ENCODE peak calls at places on chromosomes 11 and 22, in nine cellular contexts. S is lung microvascular endothelial cell, B is posterior cingulate gyrus, J is NAMALWA, Y is substantia nigra, P is AG04450, T is Kasumi-1, O is RWPE1, U is HFFc6. M is an unnamed sample.

GRCh38 chr11:89498845-89499448 is 7.8 kb upstream of the NOX4 start:
- DNase-seq in S (no peak), B (no peak), J (peak), Y (no peak), P (no peak), T (peak), O (no peak), U (no peak), M (no peak)

GRCh38 chr22:50104149-50104548 is 14.3 kb downstream of the MOV10L1 start:
- DNase-seq in S (no peak), B (no peak), J (no peak), Y (no peak), P (no peak), T (no peak), O (no peak), U (no peak), M (no peak)

GRCh38 chr22:38347181-38347943 is 30.1 kb upstream of the CSNK1E start:
- DNase-seq in S (no peak), B (no peak), J (no peak), Y (no peak), P (no peak), T (no peak), O (no peak), U (no peak), M (no peak)

GRCh38 chr22:42621505-42622002 is 6.9 kb upstream of the POLDIP3 start:
- DNase-seq in S (peak), B (peak), J (peak), Y (peak), P (no peak), T (peak), O (peak), U (peak), M (no peak)

GRCh38 chr22:36238348-36239149 is 778 bp downstream of the APOL2 start:
- DNase-seq in S (no peak), B (no peak), J (peak), Y (no peak), P (no peak), T (no peak), O (no peak), U (no peak), M (no peak)

GRCh38 chr11:84384637-84385227 is 1098.6 kb upstream of the CCDC90B start:
- DNase-seq in S (peak), B (peak), J (peak), Y (peak), P (peak), T (peak), O (peak), U (peak), M (peak)

GRCh38 chr11:133784359-133784758 is 61.0 kb downstream of the SPATA19 start:
- DNase-seq in S (no peak), B (no peak), J (no peak), Y (no peak), P (no peak), T (no peak), O (no peak), U (no peak), M (no peak)

GRCh38 chr11:563066-563811 is 2.5 kb downstream of the RASSF7 start:
- DNase-seq in S (no peak), B (no peak), J (no peak), Y (no peak), P (no peak), T (no peak), O (no peak), U (no peak), M (no peak)

GRCh38 chr11:65722261-65722660 is 1.7 kb upstream of the RNASEH2C start:
- DNase-seq in S (no peak), B (no peak), J (no peak), Y (no peak), P (no peak), T (no peak), O (no peak), U (no peak), M (no peak)

GRCh38 chr11:93570759-93571413 is 27.7 kb upstream of the SMCO4 start:
- DNase-seq in S (no peak), B (no peak), J (no peak), Y (no peak), P (no peak), T (no peak), O (peak), U (peak), M (no peak)

M was measured in globus pallidus.